ENCODE peak calls at places on chromosomes 6 and 20, in six cellular contexts. V is cardiac muscle cell, G is testis, Z is left lung, A is pancreas, Q is A549. L is an unnamed sample. For H3K4me1 and H3K9me3, the result is how much of the 10 kb centered on the place peaks cover.

GRCh38 chr20:2874456-2874855 is 1.2 kb downstream of the PTPRA start:
- DNase-seq in G (no peak), Z (no peak), V (no peak), A (no peak), Q (no peak), L (no peak)

GRCh38 chr20:50070361-50070760 is 42.6 kb downstream of the UBE2V1 start:
- DNase-seq in A (no peak), G (no peak), V (no peak), Q (no peak), Z (no peak), L (no peak)

GRCh38 chr6:39347201-39347600 is 24.7 kb upstream of the KCNK16 start:
- DNase-seq in V (no peak), G (no peak), A (no peak), Q (no peak), Z (no peak), L (peak)

GRCh38 chr6:160022793-160023192 is 53.9 kb downstream of the IGF2R start:
- DNase-seq in Q (no peak), V (no peak), G (no peak), A (no peak), Z (no peak), L (no peak)

GRCh38 chr20:45944151-45944964 is 9.9 kb downstream of the PCIF1 start:
- DNase-seq in Z (no peak), A (no peak), V (no peak), G (no peak), Q (peak), L (no peak)

GRCh38 chr20:58606184-58606583 is 44.9 kb upstream of the STX16 start:
- DNase-seq in G (no peak), Z (no peak), A (no peak), Q (no peak), V (no peak), L (no peak)

GRCh38 chr6:22214314-22214713 is 82.5 kb downstream of the PRL start:
- DNase-seq in Q (no peak), Z (no peak), G (no peak), V (no peak), A (no peak), L (no peak)

GRCh38 chr6:54681267-54681666 is 165.3 kb upstream of the FAM83B start:
- DNase-seq in Z (no peak), Q (no peak), V (no peak), A (no peak), G (no peak), L (no peak)

GRCh38 chr6:121205569-121205968 is 128.7 kb downstream of the TBC1D32 start:
- DNase-seq in Z (no peak), Q (no peak), G (no peak), V (no peak), A (no peak), L (no peak)

GRCh38 chr6:124780621-124781020 is 181.6 kb upstream of the RNF217 start:
- DNase-seq in V (no peak), Z (no peak), Q (no peak), G (no peak), A (no peak), L (no peak)

GRCh38 chr20:10540636-10541493 is 105.8 kb downstream of the SLX4IP start:
- DNase-seq in A (no peak), Z (no peak), Q (peak), G (no peak), V (no peak), L (no peak)

GRCh38 chr6:56992053-56992452 is 37.1 kb downstream of the BEND6 start:
- DNase-seq in Z (no peak), A (no peak), V (no peak), G (no peak), Q (no peak), L (no peak)

GRCh38 chr20:25064561-25064960 is 6.6 kb upstream of the ACSS1 start:
- DNase-seq in G (no peak), A (no peak), V (no peak), Z (peak), Q (no peak), L (no peak)

GRCh38 chr6:86936834-86937218 is 502 bp upstream of the HTR1E start:
- DNase-seq in Z (no peak), A (no peak), Q (no peak), V (no peak), G (no peak), L (no peak)

GRCh38 chr20:32537657-32538525 is 47.2 kb downstream of the NOL4L start:
- DNase-seq in V (peak), A (no peak), G (no peak), Z (no peak), Q (no peak), L (no peak)
- H3K4me1 ChIP-seq in V (under half), A (under half), G (under half), Z (under half), Q (under half), L (under half)

DNA sequence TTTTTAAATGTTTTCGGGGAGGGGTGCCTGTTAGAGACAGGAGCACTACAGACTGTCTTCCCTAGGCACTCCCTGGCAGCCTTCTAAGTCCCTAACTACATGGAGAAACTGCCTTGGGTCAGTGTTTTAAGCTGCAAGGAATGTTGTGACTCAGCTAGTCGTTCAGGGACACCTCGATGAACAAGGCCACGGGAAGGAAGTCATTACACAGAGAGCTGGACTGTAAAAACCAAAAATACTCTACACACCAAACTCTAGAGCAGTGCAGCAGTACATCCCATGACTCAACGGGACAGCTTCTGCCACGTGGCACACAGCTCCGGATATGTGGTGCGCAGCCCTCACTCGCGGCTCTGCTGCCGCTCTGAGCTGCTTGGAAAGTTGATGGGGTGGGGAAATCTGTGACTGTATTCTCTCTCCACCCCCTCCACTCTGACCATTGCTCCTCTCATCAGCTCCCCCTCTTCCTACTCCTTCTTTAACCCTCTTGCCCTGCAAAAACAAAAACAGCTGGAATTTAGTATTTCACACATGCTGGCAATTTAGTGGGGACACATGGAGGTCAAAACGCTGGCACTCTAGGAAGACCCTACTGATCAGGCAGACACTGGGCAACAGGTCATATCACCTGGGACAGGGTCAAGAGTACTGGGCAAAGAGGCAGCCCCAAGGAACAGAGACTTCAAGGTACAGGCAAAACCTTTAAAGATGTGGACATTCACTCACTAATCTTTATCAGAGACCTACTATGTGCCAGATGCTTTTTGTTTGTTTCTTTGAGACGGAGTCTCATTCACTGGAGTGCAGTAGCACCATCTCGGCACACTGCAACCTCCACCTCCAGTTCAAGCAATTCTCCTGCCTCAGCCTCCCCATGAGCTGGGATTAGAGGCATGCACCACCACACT is 10.9 kb upstream of the LPIN3 start:
- DNase-seq in G (peak), A (no peak), Z (peak), Q (peak), V (no peak), L (peak)
- H3K9me3 ChIP-seq in G (under half), A (under half), Z (under half), Q (under half), V (under half), L (under half)

GRCh38 chr20:1363522-1363921 is 29.3 kb downstream of the FKBP1A start:
- DNase-seq in G (no peak), A (no peak), V (no peak), Q (no peak), Z (no peak), L (no peak)

GRCh38 chr20:1364106-1364505 is 28.7 kb downstream of the FKBP1A start:
- DNase-seq in Q (no peak), V (no peak), Z (no peak), G (no peak), A (no peak), L (no peak)

GRCh38 chr20:1357921-1358671 is 29.2 kb upstream of the SDCBP2 start:
- DNase-seq in V (no peak), A (no peak), Q (no peak), Z (no peak), G (no peak), L (no peak)

GRCh38 chr20:1362484-1362883 is 30.4 kb downstream of the FKBP1A start:
- DNase-seq in G (no peak), A (no peak), Q (no peak), V (no peak), Z (no peak), L (no peak)

DNA sequence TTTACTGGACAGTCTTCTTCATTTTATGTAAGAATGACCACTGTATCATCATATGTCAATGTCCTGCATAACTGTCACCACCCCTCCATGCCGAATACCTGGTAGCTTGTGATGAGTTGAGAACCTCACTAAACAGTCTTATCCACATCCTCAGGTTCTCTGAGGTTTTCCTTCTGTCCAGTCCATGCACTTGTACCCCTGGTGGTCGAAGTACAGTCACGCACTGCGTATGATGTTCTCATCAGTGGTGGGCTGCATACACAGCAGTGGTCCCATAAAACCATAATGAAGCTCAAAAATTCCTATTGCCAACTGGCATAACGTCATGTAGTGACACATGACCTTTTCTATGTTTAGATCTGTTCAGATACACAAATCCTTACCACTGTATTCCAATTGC is 31.2 kb upstream of the SDCBP2 start:
- DNase-seq in Z (no peak), A (no peak), V (no peak), Q (no peak), G (no peak), L (no peak)
- H3K27ac ChIP-seq in Z (no peak), A (no peak), V (no peak), Q (no peak), G (no peak), L (no peak)

GRCh38 chr6:15319677-15320076 is 73.8 kb downstream of the JARID2 start:
- DNase-seq in A (no peak), Q (no peak), G (no peak), Z (no peak), V (no peak), L (no peak)

GRCh38 chr6:15317934-15318902 is 72.3 kb downstream of the JARID2 start:
- DNase-seq in Z (no peak), A (no peak), G (no peak), V (peak), Q (no peak), L (no peak)

GRCh38 chr6:15322781-15323536 is 77.1 kb downstream of the JARID2 start:
- DNase-seq in Q (no peak), A (no peak), V (no peak), G (no peak), Z (no peak), L (no peak)

GRCh38 chr6:15322184-15322583 is 76.3 kb downstream of the JARID2 start:
- DNase-seq in Z (no peak), Q (no peak), A (no peak), V (no peak), G (no peak), L (no peak)

GRCh38 chr6:15320683-15321082 is 74.8 kb downstream of the JARID2 start:
- DNase-seq in Z (no peak), Q (no peak), V (no peak), A (no peak), G (no peak), L (no peak)
- H3K4me1 ChIP-seq in Z (under half), Q (under half), V (under half), A (under half), G (under half), L (under half)

DNA sequence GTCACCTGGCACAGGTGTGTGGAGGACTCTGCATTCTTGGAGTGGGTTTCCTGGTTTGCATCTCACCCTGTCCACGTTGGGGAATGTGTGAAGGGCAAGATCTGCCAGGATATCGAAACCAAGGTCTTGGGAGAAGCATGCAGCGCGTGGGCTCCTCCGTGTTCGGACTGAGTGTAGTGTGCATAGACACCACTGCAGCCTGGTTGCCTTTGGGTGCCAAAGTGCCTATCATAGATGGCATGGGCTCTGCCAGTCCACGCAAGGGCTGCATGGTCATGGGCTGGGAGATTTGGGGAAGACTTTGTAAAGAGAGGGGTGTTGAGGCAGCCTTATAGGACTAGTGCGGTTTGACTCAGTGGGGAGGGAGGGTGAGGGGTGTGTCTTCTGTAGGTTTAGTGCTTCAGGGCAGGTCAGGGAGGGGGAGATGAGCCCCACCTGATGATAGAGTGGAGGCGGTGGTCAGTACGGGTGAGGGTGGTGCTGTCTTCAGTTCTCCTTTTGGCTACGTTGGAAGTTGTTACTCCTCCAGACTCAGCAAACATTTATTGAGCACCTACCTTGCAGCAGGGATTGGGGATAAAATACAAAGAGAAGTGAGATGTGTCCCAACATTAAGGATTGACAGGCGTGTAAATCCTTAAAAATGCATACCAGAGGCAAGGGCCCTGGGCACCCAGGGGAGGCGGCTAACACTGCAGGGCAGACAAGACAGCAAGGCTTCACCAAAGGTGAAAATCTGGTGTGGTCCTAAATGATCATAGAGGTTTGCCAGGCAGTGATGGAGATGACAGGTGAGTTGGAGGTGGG is 28.3 kb downstream of the DUSP22 start:
- DNase-seq in A (no peak), Q (no peak), V (no peak), G (no peak), Z (no peak), L (no peak)
- H3K9me3 ChIP-seq in A (under half), Q (under half), V (under half), G (under half), Z (under half), L (under half)

GRCh38 chr20:8303651-8304050 is 171.6 kb downstream of the PLCB1 start:
- DNase-seq in Z (no peak), A (no peak), V (no peak), Q (no peak), G (no peak), L (no peak)

GRCh38 chr20:8304124-8304800 is 172.2 kb downstream of the PLCB1 start:
- DNase-seq in A (no peak), Q (no peak), Z (no peak), V (no peak), G (no peak), L (no peak)

GRCh38 chr20:8306916-8307315 is 174.8 kb downstream of the PLCB1 start:
- DNase-seq in Z (no peak), G (no peak), A (no peak), V (no peak), Q (no peak), L (no peak)

GRCh38 chr20:8301655-8302054 is 169.6 kb downstream of the PLCB1 start:
- DNase-seq in A (no peak), Z (no peak), Q (no peak), G (no peak), V (no peak), L (no peak)

GRCh38 chr20:8305449-8305978 is 173.4 kb downstream of the PLCB1 start:
- DNase-seq in Z (peak), A (peak), V (peak), G (peak), Q (peak), L (peak)
- H3K27ac ChIP-seq in Z (no peak), A (no peak), V (no peak), G (no peak), Q (no peak), L (no peak)